ENCODE peak calls at places on chromosomes 2 and 18, in four cellular contexts. V is transverse colon, M is thyroid gland, Y is HCT116. S is an unnamed sample.

GRCh38 chr2:190380962-190381412 is 27.2 kb upstream of the MFSD6 start:
- DNase-seq in V (no peak), M (no peak), Y (no peak), S (no peak)

GRCh38 chr18:37701967-37702366 is 136.4 kb upstream of the CELF4 start:
- DNase-seq in V (no peak), M (no peak), Y (no peak), S (no peak)

GRCh38 chr2:39737661-39738060 is 41.4 kb downstream of the THUMPD2 start:
- DNase-seq in V (no peak), M (no peak), Y (no peak), S (no peak)

GRCh38 chr2:96528680-96529375 is 7.7 kb upstream of the ARID5A start:
- DNase-seq in V (no peak), M (no peak), Y (no peak), S (no peak)

GRCh38 chr2:230060672-230061293 is 7.9 kb downstream of the SLC16A14 start:
- DNase-seq in V (no peak), M (no peak), Y (no peak), S (no peak)

GRCh38 chr2:43851026-43851980 is 12.5 kb downstream of the ABCG8 start:
- DNase-seq in V (no peak), M (no peak), Y (no peak), S (no peak)

GRCh38 chr2:234705108-234705507 is 208.2 kb upstream of the ARL4C start:
- DNase-seq in V (no peak), M (no peak), Y (peak), S (no peak)

GRCh38 chr2:152369176-152369860 is 34.3 kb downstream of the FMNL2 start:
- DNase-seq in V (no peak), M (no peak), Y (no peak), S (no peak)

GRCh38 chr2:231371430-231372054 is 24.0 kb upstream of the B3GNT7 start:
- DNase-seq in V (no peak), M (no peak), Y (no peak), S (no peak)

GRCh38 chr18:50967714-50968661 is at the start of gene ELAC1:
- DNase-seq in V (peak), M (peak), Y (peak), S (peak)

GRCh38 chr2:67260348-67261277 is 136.5 kb upstream of the ETAA1 start:
- DNase-seq in V (peak), M (peak), Y (no peak), S (peak)

GRCh38 chr2:239288951-239289481 is 111.8 kb downstream of the HDAC4 start:
- DNase-seq in V (peak), M (no peak), Y (no peak), S (no peak)

GRCh38 chr2:98134138-98134537 is 47.2 kb downstream of the VWA3B start:
- DNase-seq in V (no peak), M (no peak), Y (no peak), S (no peak)
- H3K27ac ChIP-seq in V (no peak), M (no peak), Y (no peak), S (no peak)

DNA sequence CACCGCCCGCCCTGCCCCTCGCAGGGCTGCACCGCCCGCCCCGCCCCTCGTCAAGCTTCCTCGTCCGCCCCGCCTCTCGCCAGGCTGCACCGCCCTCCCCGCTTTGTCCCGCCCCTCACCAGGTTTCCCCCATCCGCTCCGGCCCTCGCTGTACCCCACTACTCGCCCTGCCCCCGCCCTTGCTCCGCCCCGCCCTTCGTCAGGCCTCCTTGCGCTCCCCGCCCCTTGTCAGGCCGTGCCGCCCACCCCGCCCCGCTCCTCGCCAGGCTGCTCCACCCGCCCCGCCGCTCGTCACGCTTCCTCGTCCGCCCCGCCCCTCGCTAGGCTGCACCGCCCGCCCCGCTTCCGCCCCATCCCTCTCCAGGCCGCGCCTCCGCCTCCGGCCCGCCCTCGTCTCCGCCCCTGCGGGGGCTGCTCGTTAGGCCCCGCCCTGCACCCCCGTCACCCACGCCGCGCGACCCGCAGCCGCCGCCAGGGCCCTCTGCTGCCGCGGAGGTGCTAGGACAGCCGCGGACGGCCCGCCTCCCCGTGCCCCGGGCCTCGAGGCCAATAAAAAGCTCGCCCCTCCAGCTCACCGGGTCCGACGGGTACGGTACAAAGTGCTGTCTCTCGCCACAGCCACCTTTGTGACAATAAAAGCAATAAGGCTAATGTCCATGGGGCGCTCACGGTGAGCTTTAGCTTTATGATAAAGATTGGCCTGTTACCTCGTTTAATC is 574 bp upstream of the DNPEP start:
- DNase-seq in V (peak), M (peak), Y (peak), S (peak)
- TF ChIP-seq POLR2A in V (no peak), M (no peak), Y (no peak), S (no peak)

GRCh38 chr18:69900941-69901340 is 46.7 kb downstream of the CD226 start:
- DNase-seq in V (no peak), M (no peak), Y (no peak), S (no peak)
- TF ChIP-seq CTCF in V (no peak), M (no peak), Y (no peak), S (no peak)

GRCh38 chr18:63346471-63347183 is 20.4 kb downstream of the KDSR start:
- DNase-seq in V (no peak), M (no peak), Y (no peak), S (no peak)
- H3K27ac ChIP-seq in V (peak), M (peak), Y (no peak), S (no peak)

GRCh38 chr2:221573430-221574230 is 1.5 kb upstream of the EPHA4 start:
- DNase-seq in V (peak), M (peak), Y (peak), S (peak)
- TF ChIP-seq POLR2A in V (no peak), M (no peak), Y (no peak), S (peak)